ENCODE peak calls at places on chromosomes 4 and X, in four cellular contexts. W is pancreas, C is neural crest cell, P is DMS 273 treated with DMSO at 0.1 percent for 48 hours. Z is an unnamed sample.

GRCh38 chr4:80197601-80198444 is 520 bp downstream of the PRDM8 start:
- DNase-seq in W (no peak), C (no peak), P (no peak), Z (no peak)

GRCh38 chrX:41828821-41829220 is 94.5 kb downstream of the CASK start:
- DNase-seq in W (no peak), C (no peak), P (no peak), Z (no peak)

GRCh38 chr4:141158219-141158618 is 24.9 kb upstream of the RNF150 start:
- DNase-seq in W (no peak), C (no peak), P (no peak), Z (no peak)

GRCh38 chr4:67940505-67940904 is 22.8 kb downstream of the TMPRSS11A start:
- DNase-seq in W (no peak), C (no peak), P (no peak), Z (no peak)

GRCh38 chr4:148216866-148217814 is 225.1 kb downstream of the NR3C2 start:
- DNase-seq in W (no peak), C (no peak), P (no peak), Z (peak)

GRCh38 chr4:825063-825968 is 613 bp downstream of the CPLX1 start:
- DNase-seq in W (peak), C (no peak), P (no peak), Z (no peak)

GRCh38 chrX:18415386-18415785 is 10.0 kb upstream of the CDKL5 start:
- DNase-seq in W (no peak), C (no peak), P (no peak), Z (no peak)

GRCh38 chr4:106019771-106020170 is 124.5 kb downstream of the NPNT start:
- DNase-seq in W (no peak), C (no peak), P (no peak), Z (no peak)

GRCh38 chrX:47129879-47130358 is 14.6 kb downstream of the NDUFB11 start:
- DNase-seq in W (no peak), C (no peak), P (no peak), Z (no peak)

GRCh38 chr4:108118505-108118904 is 50.2 kb downstream of the LEF1 start:
- DNase-seq in W (no peak), C (no peak), P (no peak), Z (no peak)

GRCh38 chr4:86955888-86956451 is 21.2 kb downstream of the AFF1 start:
- DNase-seq in W (no peak), C (no peak), P (no peak), Z (no peak)

GRCh38 chrX:49242545-49243066 is 7.3 kb downstream of the CCDC22 start:
- DNase-seq in W (no peak), C (no peak), P (no peak), Z (no peak)

GRCh38 chr4:187276786-187277408 is 553.2 kb upstream of the FAT1 start:
- DNase-seq in W (no peak), C (no peak), P (no peak), Z (no peak)

GRCh38 chr4:148442830-148443549 is 776 bp upstream of the NR3C2 start:
- DNase-seq in W (no peak), C (no peak), P (no peak), Z (peak)

GRCh38 chr4:164937576-164938270 is 39.7 kb downstream of the TRIM61 start:
- DNase-seq in W (no peak), C (no peak), P (no peak), Z (no peak)

Z was measured in NCI-H526 treated with DMSO at 0.1 percent for 48 hours.